ENCODE peak calls at places on chromosomes 2 and 18, in five cellular contexts. F, I, M, B and O are unnamed samples.

GRCh38 chr2:216732334-216732733 is 37.0 kb upstream of the IGFBP5 start:
- DNase-seq in F (no peak), I (no peak), M (no peak), B (no peak), O (no peak)

GRCh38 chr2:50344509-50345106 is 687.3 kb downstream of the NRXN1 start:
- DNase-seq in F (no peak), I (no peak), M (no peak), B (no peak), O (no peak)

GRCh38 chr2:205688417-205689200 is 6.3 kb downstream of the NRP2 start:
- DNase-seq in F (no peak), I (peak), M (no peak), B (no peak), O (no peak)

GRCh38 chr2:175525975-175526374 is 344.5 kb upstream of the ATP5MC3 start:
- DNase-seq in F (peak), I (no peak), M (no peak), B (no peak), O (no peak)

GRCh38 chr2:42777883-42778805 is 14.2 kb upstream of the OXER1 start:
- DNase-seq in F (no peak), I (no peak), M (peak), B (no peak), O (no peak)

GRCh38 chr18:45447364-45448265 is 167.7 kb upstream of the SLC14A2 start:
- DNase-seq in F (no peak), I (no peak), M (no peak), B (no peak), O (no peak)

GRCh38 chr2:206084468-206084869 is 1.5 kb downstream of the INO80D start:
- DNase-seq in F (peak), I (peak), M (peak), B (peak), O (peak)

GRCh38 chr2:201369762-201370161 is 12.6 kb upstream of the FLACC1 start:
- DNase-seq in F (no peak), I (no peak), M (no peak), B (no peak), O (no peak)

GRCh38 chr2:241846406-241846805 is 12.3 kb downstream of the PDCD1 start:
- DNase-seq in F (no peak), I (no peak), M (no peak), B (no peak), O (no peak)

GRCh38 chr2:61993422-61994024 is 88.0 kb downstream of the COMMD1 start:
- DNase-seq in F (no peak), I (peak), M (peak), B (no peak), O (peak)

DNA sequence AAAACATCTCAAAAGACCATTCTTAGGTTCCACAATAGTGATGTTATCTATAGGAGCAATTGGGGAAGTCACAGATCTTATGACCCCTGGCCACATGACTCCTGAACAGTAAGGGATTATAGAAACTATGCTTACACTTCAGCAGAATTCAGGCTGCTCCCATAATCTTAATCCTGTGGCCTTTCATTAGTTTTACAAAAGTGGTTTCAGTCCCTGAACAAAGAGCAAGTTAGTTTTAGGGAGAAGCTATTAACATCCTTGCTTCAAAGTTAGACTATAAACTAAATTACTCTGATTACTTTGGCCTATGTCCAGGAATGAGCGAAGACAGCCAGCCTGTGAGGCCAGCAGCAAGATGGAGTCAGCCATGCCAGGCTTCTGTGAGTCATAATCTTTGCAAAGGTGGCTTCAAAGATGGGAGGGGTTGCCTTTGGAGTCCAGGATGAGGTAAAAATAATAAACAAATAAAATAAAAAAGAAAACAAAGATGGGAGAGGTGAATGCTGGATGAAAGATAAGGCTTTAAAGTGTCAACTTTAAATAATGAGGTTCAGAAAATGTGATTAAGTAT is 168.7 kb upstream of the NDUFV2 start:
- DNase-seq in F (no peak), I (no peak), M (peak), B (no peak), O (no peak)
- H3K4me3 ChIP-seq in F (no peak), I (no peak), M (no peak), B (no peak), O (no peak)

DNA sequence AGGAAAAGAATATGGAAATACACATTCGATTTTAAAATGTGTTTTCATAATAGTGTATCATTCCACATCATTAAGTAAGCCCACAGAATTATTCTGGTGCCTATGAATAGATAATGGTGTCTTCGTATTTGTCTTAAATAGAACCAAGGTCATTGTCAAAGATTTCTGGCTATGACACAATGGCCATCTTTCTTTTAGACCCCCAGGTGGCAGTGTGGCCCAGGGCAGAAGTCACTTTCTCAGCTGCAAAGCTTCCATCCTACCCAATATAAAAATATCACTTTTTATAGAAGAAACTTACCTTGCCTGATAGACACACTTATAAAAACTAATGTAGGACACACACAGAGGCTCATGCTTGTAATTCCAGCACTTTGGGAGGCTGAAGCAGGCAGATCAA is 57.5 kb downstream of the ZRANB3 start:
- DNase-seq in F (peak), I (peak), M (peak), B (no peak), O (no peak)
- TF ChIP-seq CTCF in F (peak), I (peak), M (peak), B (no peak), O (peak)

DNA sequence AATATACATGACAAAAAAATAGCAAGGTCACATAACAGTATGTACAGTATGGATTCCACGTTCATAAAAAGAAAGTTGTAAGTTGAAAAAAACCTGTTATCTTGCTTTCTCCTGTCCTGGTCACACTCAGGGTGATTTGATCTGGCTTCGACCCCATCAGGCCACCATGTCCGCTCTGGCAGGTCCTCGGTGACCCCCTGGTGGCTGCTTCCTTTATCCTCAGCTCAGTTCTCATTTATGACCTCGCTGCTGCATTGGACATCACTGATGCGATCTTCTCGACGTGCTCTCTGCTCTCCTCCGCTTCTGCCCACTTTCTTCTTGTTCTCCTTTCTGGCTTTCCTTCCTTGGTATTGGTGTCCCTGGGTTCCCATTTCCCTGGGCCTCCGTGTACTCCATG is 29.7 kb downstream of the DGKD start:
- DNase-seq in F (no peak), I (no peak), M (no peak), B (no peak), O (no peak)
- H3K4me3 ChIP-seq in F (no peak), I (no peak), M (no peak), B (no peak), O (no peak)

DNA sequence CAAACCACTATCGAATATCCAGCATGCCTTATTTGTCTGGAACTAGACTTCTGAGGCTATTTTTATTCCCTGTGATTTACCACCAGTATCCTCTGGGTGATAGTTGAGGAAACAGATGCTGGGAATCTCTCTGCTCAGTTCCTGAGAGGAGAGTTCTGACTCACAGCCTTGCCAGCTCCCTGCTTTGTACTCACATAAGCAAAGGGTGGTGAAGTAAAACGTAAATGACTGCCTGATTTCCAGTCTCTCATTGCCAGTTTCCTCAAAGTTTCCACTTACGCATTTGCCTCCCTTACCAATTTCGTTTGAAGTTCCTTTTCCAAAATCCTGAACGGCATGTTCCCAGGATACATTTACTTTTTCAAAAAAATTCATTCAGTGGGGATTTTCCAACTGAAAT is 69.2 kb upstream of the HNRNPA3 start:
- DNase-seq in F (no peak), I (peak), M (peak), B (no peak), O (peak)
- TF ChIP-seq CTCF in F (no peak), I (no peak), M (no peak), B (no peak), O (no peak)

GRCh38 chr2:54564439-54564838 is 108.3 kb downstream of the SPTBN1 start:
- DNase-seq in F (no peak), I (no peak), M (no peak), B (no peak), O (no peak)

GRCh38 chr2:54568876-54569298 is 112.8 kb downstream of the SPTBN1 start:
- DNase-seq in F (no peak), I (peak), M (no peak), B (peak), O (no peak)

GRCh38 chr2:54569745-54570296 is 113.7 kb downstream of the SPTBN1 start:
- DNase-seq in F (no peak), I (no peak), M (no peak), B (no peak), O (no peak)

GRCh38 chr2:54565551-54565950 is 109.4 kb downstream of the SPTBN1 start:
- DNase-seq in F (peak), I (no peak), M (no peak), B (no peak), O (no peak)

GRCh38 chr2:54566896-54567295 is 110.8 kb downstream of the SPTBN1 start:
- DNase-seq in F (no peak), I (no peak), M (no peak), B (no peak), O (no peak)
- H3K4me3 ChIP-seq in F (no peak), I (no peak), M (no peak), B (no peak), O (no peak)

DNA sequence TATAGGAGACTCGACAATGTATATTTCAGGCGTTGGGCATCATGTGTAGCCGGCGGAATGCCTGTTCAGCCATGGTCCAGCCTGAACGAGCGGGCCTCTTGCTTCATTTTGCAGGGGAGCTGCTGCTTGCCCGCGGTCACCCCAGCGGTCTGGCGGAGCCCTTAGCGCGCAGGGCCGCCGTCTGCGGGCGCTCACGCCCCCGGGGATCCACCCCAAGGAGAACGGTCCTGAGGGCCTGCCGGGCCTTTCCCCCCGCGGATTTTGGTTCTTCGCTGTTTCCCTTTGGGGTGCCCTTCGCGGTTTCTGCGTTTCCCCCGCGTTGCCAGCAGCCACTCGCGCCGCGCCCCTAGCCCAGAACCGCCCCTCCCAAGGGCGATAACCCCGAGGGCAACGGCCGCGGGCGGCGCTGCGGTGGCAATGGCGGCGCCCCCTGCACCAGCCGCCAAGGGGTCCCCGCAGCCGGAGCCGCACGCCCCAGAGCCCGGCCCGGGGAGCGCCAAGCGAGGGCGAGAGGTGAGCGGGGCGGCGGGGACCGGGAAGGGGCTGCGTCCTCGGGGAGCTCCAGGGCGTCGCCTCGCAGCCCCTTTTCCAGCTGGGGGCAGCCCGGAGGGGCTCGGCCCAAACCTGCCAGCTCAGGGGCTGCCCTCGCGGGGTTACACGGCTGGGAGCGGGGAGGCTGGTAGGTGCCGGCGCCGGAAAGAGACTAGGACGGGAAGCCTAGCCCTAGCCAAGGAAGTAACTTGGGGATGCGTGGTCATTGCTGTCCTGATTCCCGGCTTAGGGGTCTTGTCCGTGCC is at the start of gene MFSD2B:
- DNase-seq in F (no peak), I (peak), M (no peak), B (no peak), O (no peak)
- TF ChIP-seq CTCF in F (no peak), I (no peak), M (no peak), B (no peak), O (no peak)

GRCh38 chr18:76524900-76525698 is 30.1 kb upstream of the ZNF516 start:
- DNase-seq in F (no peak), I (peak), M (peak), B (no peak), O (peak)
- H3K4me3 ChIP-seq in F (no peak), I (peak), M (peak), B (peak), O (peak)